ENCODE peak calls at places on chromosomes 11 and 22, in six cellular contexts. M is AML-193, F is HuH-7, H is left ventricle myocardium superior, U is hepatic stellate cell, S is substantia nigra. N is an unnamed sample.

GRCh38 chr11:64850979-64851567 is 6.6 kb upstream of the CDC42BPG start:
- DNase-seq in M (no peak), U (no peak), H (no peak), S (no peak), F (no peak), N (no peak)

GRCh38 chr11:16926868-16927267 is 87.3 kb downstream of the PLEKHA7 start:
- DNase-seq in H (no peak), U (no peak), F (no peak), S (no peak), M (no peak), N (no peak)

GRCh38 chr11:34632105-34632780 is 11.3 kb downstream of the EHF start:
- DNase-seq in M (no peak), U (no peak), S (no peak), H (no peak), F (no peak), N (peak)

GRCh38 chr11:67504950-67505561 is at the start of gene PITPNM1:
- DNase-seq in H (peak), U (peak), M (peak), S (no peak), F (peak), N (no peak)

GRCh38 chr11:123103326-123103980 is 41.5 kb upstream of the HSPA8 start:
- DNase-seq in S (no peak), H (peak), F (peak), U (peak), M (peak), N (peak)

GRCh38 chr11:849951-850776 is 7.5 kb downstream of the TSPAN4 start:
- DNase-seq in S (no peak), F (no peak), M (no peak), H (no peak), U (no peak), N (no peak)

GRCh38 chr11:107453594-107454286 is 3.9 kb downstream of the CWF19L2 start:
- DNase-seq in M (no peak), F (no peak), U (no peak), S (no peak), H (no peak), N (no peak)

GRCh38 chr22:37929390-37929789 is 23.3 kb downstream of the MICALL1 start:
- DNase-seq in H (no peak), U (no peak), F (no peak), M (no peak), S (no peak), N (no peak)

GRCh38 chr11:126718319-126718718 is 282.3 kb downstream of the KIRREL3 start:
- DNase-seq in M (no peak), U (peak), H (no peak), F (no peak), S (no peak), N (no peak)

GRCh38 chr11:126083829-126084607 is 21.4 kb upstream of the CDON start:
- DNase-seq in S (no peak), U (no peak), M (no peak), F (no peak), H (no peak), N (no peak)

GRCh38 chr11:66868726-66869291 is 11.9 kb downstream of the LRFN4 start:
- DNase-seq in M (no peak), U (no peak), S (no peak), F (peak), H (peak), N (no peak)

GRCh38 chr11:12529793-12530192 is 144.4 kb upstream of the TEAD1 start:
- DNase-seq in H (no peak), F (no peak), M (no peak), S (no peak), U (no peak), N (no peak)

N was measured in NCI-H2107.